ENCODE peak calls at places on chromosomes 16 and 17, in seven cellular contexts. One of them, this sample, is unnamed. For H3K4me1, the result is how much of the 10 kb centered on the place peaks cover.

GRCh38 chr17:61568219-61569072 is 22.6 kb downstream of the NACA2 start:
- DNase-seq in ascending aorta: no peak
- DNase-seq in A549: peak
- DNase-seq in lower lobe of right lung: no peak
- DNase-seq in IMR-90: no peak
- DNase-seq in mesendoderm: no peak
- DNase-seq in CD8-positive, alpha-beta memory T cell: no peak
- DNase-seq in this sample: no peak

GRCh38 chr17:297758-298157 is 54.8 kb downstream of the RPH3AL start:
- DNase-seq in A549: no peak
- DNase-seq in IMR-90: no peak
- DNase-seq in ascending aorta: no peak
- DNase-seq in mesendoderm: no peak
- DNase-seq in lower lobe of right lung: peak
- DNase-seq in CD8-positive, alpha-beta memory T cell: no peak
- DNase-seq in this sample: no peak

GRCh38 chr17:81483085-81483861 is 29.3 kb downstream of the ACTG1 start:
- DNase-seq in A549: no peak
- DNase-seq in lower lobe of right lung: no peak
- DNase-seq in ascending aorta: no peak
- DNase-seq in CD8-positive, alpha-beta memory T cell: no peak
- DNase-seq in IMR-90: no peak
- DNase-seq in mesendoderm: no peak
- DNase-seq in this sample: peak

GRCh38 chr16:25027781-25028180 is 12.6 kb upstream of the ARHGAP17 start:
- DNase-seq in CD8-positive, alpha-beta memory T cell: no peak
- DNase-seq in lower lobe of right lung: no peak
- DNase-seq in ascending aorta: no peak
- DNase-seq in A549: no peak
- DNase-seq in IMR-90: no peak
- DNase-seq in mesendoderm: no peak
- DNase-seq in this sample: no peak

GRCh38 chr17:75490173-75490743 is 25.1 kb downstream of the CASKIN2 start:
- DNase-seq in A549: no peak
- DNase-seq in CD8-positive, alpha-beta memory T cell: no peak
- DNase-seq in mesendoderm: no peak
- DNase-seq in ascending aorta: no peak
- DNase-seq in IMR-90: no peak
- DNase-seq in lower lobe of right lung: no peak
- DNase-seq in this sample: peak

GRCh38 chr16:8753411-8754054 is 43.9 kb downstream of the TMEM186 start:
- DNase-seq in lower lobe of right lung: no peak
- DNase-seq in A549: no peak
- DNase-seq in CD8-positive, alpha-beta memory T cell: no peak
- DNase-seq in ascending aorta: no peak
- DNase-seq in IMR-90: no peak
- DNase-seq in mesendoderm: no peak
- DNase-seq in this sample: no peak

GRCh38 chr17:38873646-38874380 is 4.0 kb downstream of the LASP1 start:
- DNase-seq in ascending aorta: no peak
- DNase-seq in mesendoderm: no peak
- DNase-seq in IMR-90: no peak
- DNase-seq in lower lobe of right lung: no peak
- DNase-seq in CD8-positive, alpha-beta memory T cell: no peak
- DNase-seq in A549: peak
- DNase-seq in this sample: peak

GRCh38 chr17:15261063-15261817 is 3.9 kb downstream of the PMP22 start:
- DNase-seq in ascending aorta: no peak
- DNase-seq in mesendoderm: peak
- DNase-seq in IMR-90: peak
- DNase-seq in lower lobe of right lung: peak
- DNase-seq in CD8-positive, alpha-beta memory T cell: no peak
- DNase-seq in A549: peak
- DNase-seq in this sample: peak

GRCh38 chr16:57536306-57537193 is at the start of gene CCDC102A:
- DNase-seq in lower lobe of right lung: peak
- DNase-seq in mesendoderm: peak
- DNase-seq in A549: no peak
- DNase-seq in ascending aorta: no peak
- DNase-seq in CD8-positive, alpha-beta memory T cell: peak
- DNase-seq in IMR-90: no peak
- DNase-seq in this sample: no peak

GRCh38 chr17:49390548-49391324 is 23.9 kb downstream of the PHB1 start:
- DNase-seq in A549: no peak
- DNase-seq in lower lobe of right lung: peak
- DNase-seq in IMR-90: no peak
- DNase-seq in CD8-positive, alpha-beta memory T cell: no peak
- DNase-seq in ascending aorta: no peak
- DNase-seq in mesendoderm: no peak
- DNase-seq in this sample: peak

GRCh38 chr17:50693041-50693682 is 14.6 kb downstream of the ANKRD40 start:
- DNase-seq in CD8-positive, alpha-beta memory T cell: no peak
- DNase-seq in A549: peak
- DNase-seq in mesendoderm: no peak
- DNase-seq in ascending aorta: no peak
- DNase-seq in lower lobe of right lung: no peak
- DNase-seq in IMR-90: peak
- DNase-seq in this sample: no peak

GRCh38 chr16:81401035-81401950 is 43.3 kb upstream of the CMIP start:
- DNase-seq in A549: peak
- DNase-seq in mesendoderm: no peak
- DNase-seq in ascending aorta: no peak
- DNase-seq in CD8-positive, alpha-beta memory T cell: no peak
- DNase-seq in IMR-90: peak
- DNase-seq in lower lobe of right lung: no peak
- DNase-seq in this sample: peak

GRCh38 chr17:17837380-17837821 is 615 bp upstream of the SREBF1 start:
- DNase-seq in IMR-90: peak
- DNase-seq in A549: peak
- DNase-seq in lower lobe of right lung: no peak
- DNase-seq in CD8-positive, alpha-beta memory T cell: no peak
- DNase-seq in mesendoderm: peak
- DNase-seq in ascending aorta: no peak
- DNase-seq in this sample: no peak

GRCh38 chr17:45221081-45221996 is at the start of gene FMNL1:
- DNase-seq in A549: no peak
- DNase-seq in IMR-90: no peak
- DNase-seq in lower lobe of right lung: peak
- DNase-seq in mesendoderm: no peak
- DNase-seq in CD8-positive, alpha-beta memory T cell: peak
- DNase-seq in ascending aorta: no peak
- DNase-seq in this sample: peak

GRCh38 chr17:39538875-39539274 is 68.8 kb downstream of the NEUROD2 start:
- DNase-seq in IMR-90: peak
- DNase-seq in CD8-positive, alpha-beta memory T cell: no peak
- DNase-seq in mesendoderm: no peak
- DNase-seq in ascending aorta: no peak
- DNase-seq in lower lobe of right lung: no peak
- DNase-seq in A549: no peak
- DNase-seq in this sample: no peak

GRCh38 chr17:50037321-50038107 is 18.4 kb upstream of the ITGA3 start:
- DNase-seq in lower lobe of right lung: peak
- DNase-seq in ascending aorta: peak
- DNase-seq in IMR-90: peak
- DNase-seq in A549: no peak
- DNase-seq in CD8-positive, alpha-beta memory T cell: no peak
- DNase-seq in mesendoderm: no peak
- DNase-seq in this sample: peak

GRCh38 chr16:79717324-79717848 is 116.8 kb upstream of the MAF start:
- DNase-seq in mesendoderm: peak
- DNase-seq in lower lobe of right lung: no peak
- DNase-seq in ascending aorta: no peak
- DNase-seq in CD8-positive, alpha-beta memory T cell: no peak
- DNase-seq in A549: no peak
- DNase-seq in IMR-90: no peak
- DNase-seq in this sample: no peak

GRCh38 chr16:715448-716249 is 731 bp downstream of the METRN start:
- DNase-seq in ascending aorta: no peak
- DNase-seq in CD8-positive, alpha-beta memory T cell: no peak
- DNase-seq in lower lobe of right lung: no peak
- DNase-seq in IMR-90: no peak
- DNase-seq in mesendoderm: peak
- DNase-seq in A549: no peak
- DNase-seq in this sample: no peak

GRCh38 chr17:13074026-13074425 is 56.2 kb upstream of the ELAC2 start:
- DNase-seq in mesendoderm: no peak
- DNase-seq in ascending aorta: no peak
- DNase-seq in CD8-positive, alpha-beta memory T cell: no peak
- DNase-seq in IMR-90: peak
- DNase-seq in A549: no peak
- DNase-seq in lower lobe of right lung: no peak
- DNase-seq in this sample: no peak

GRCh38 chr17:36498155-36498554 is 11.7 kb downstream of the ZNHIT3 start:
- DNase-seq in ascending aorta: no peak
- DNase-seq in CD8-positive, alpha-beta memory T cell: no peak
- DNase-seq in mesendoderm: no peak
- DNase-seq in IMR-90: no peak
- DNase-seq in lower lobe of right lung: no peak
- DNase-seq in A549: no peak
- DNase-seq in this sample: no peak

GRCh38 chr17:1779571-1780074 is 17.8 kb downstream of the SERPINF1 start:
- DNase-seq in lower lobe of right lung: peak
- DNase-seq in mesendoderm: no peak
- DNase-seq in ascending aorta: no peak
- DNase-seq in A549: no peak
- DNase-seq in IMR-90: peak
- DNase-seq in CD8-positive, alpha-beta memory T cell: no peak
- DNase-seq in this sample: peak

DNA sequence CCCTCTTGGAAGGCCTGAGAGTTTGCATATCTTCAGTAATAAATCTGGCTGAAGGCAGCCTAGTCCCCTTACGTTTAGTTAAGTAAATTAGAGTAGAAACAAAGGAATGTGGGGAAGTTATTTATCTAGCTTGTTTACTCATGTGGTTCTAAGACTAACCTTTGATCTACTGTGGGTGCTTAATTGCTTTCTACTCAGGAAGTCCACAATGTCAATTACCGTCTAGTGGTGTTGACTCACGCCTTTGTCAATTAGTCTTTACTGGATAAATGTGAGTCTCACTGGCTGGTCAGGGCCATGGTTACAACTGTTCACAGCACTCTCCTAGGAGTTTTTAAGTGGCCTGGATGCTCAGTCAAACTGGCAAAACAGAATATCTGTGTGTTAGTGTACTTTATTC is 2338.4 kb downstream of the TP53TG3F start:
- DNase-seq in ascending aorta: no peak
- DNase-seq in lower lobe of right lung: no peak
- DNase-seq in CD8-positive, alpha-beta memory T cell: no peak
- DNase-seq in mesendoderm: no peak
- DNase-seq in A549: no peak
- DNase-seq in IMR-90: no peak
- DNase-seq in this sample: no peak
- H3K4me1 ChIP-seq in ascending aorta: under half
- H3K4me1 ChIP-seq in lower lobe of right lung: under half
- H3K4me1 ChIP-seq in CD8-positive, alpha-beta memory T cell: under half
- H3K4me1 ChIP-seq in mesendoderm: under half
- H3K4me1 ChIP-seq in A549: under half
- H3K4me1 ChIP-seq in IMR-90: under half
- H3K4me1 ChIP-seq in this sample: under half

DNA sequence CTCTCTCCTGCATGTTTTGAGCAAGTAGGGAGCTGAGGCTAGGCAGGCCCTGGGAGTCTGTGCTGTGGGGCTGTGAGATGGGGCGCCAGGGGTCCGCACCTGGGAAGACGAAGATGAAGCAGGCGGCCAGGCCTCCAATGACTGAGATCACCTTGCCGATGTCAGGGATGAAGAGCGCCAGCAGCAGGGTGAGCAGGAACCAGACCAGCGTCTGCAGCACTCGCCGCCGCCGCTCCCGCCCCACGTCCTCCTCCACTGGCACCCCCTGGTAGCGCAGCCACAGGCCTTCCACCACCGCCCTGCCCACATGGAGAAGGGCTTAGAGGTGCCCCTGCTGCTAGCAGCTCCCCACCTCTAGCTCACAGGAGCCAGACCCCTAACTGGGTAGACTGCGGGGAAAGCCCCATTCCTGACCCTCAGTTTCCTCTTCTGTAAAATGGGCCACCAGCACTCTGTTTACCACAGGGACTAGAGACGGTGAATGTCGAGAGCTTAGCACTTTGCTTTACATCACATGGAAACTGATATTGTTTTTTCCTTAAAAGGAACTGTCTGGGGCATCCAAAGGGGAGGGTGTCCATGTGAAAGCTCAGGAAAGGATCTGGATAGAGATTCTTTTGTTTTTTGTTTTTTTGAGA is 13.5 kb downstream of the SLC38A7 start:
- DNase-seq in ascending aorta: no peak
- DNase-seq in CD8-positive, alpha-beta memory T cell: no peak
- DNase-seq in lower lobe of right lung: no peak
- DNase-seq in A549: no peak
- DNase-seq in mesendoderm: no peak
- DNase-seq in IMR-90: no peak
- DNase-seq in this sample: no peak
- H3K4me1 ChIP-seq in ascending aorta: under half
- H3K4me1 ChIP-seq in CD8-positive, alpha-beta memory T cell: under half
- H3K4me1 ChIP-seq in lower lobe of right lung: under half
- H3K4me1 ChIP-seq in A549: under half
- H3K4me1 ChIP-seq in mesendoderm: under half
- H3K4me1 ChIP-seq in IMR-90: under half
- H3K4me1 ChIP-seq in this sample: under half

GRCh38 chr17:16517477-16517876 is 25.5 kb upstream of the LRRC75A start:
- DNase-seq in CD8-positive, alpha-beta memory T cell: no peak
- DNase-seq in IMR-90: no peak
- DNase-seq in mesendoderm: no peak
- DNase-seq in lower lobe of right lung: no peak
- DNase-seq in A549: no peak
- DNase-seq in ascending aorta: no peak
- DNase-seq in this sample: no peak
- H3K4me1 ChIP-seq in CD8-positive, alpha-beta memory T cell: under half
- H3K4me1 ChIP-seq in IMR-90: under half
- H3K4me1 ChIP-seq in mesendoderm: under half
- H3K4me1 ChIP-seq in lower lobe of right lung: under half
- H3K4me1 ChIP-seq in A549: under half
- H3K4me1 ChIP-seq in ascending aorta: under half
- H3K4me1 ChIP-seq in this sample: under half

DNA sequence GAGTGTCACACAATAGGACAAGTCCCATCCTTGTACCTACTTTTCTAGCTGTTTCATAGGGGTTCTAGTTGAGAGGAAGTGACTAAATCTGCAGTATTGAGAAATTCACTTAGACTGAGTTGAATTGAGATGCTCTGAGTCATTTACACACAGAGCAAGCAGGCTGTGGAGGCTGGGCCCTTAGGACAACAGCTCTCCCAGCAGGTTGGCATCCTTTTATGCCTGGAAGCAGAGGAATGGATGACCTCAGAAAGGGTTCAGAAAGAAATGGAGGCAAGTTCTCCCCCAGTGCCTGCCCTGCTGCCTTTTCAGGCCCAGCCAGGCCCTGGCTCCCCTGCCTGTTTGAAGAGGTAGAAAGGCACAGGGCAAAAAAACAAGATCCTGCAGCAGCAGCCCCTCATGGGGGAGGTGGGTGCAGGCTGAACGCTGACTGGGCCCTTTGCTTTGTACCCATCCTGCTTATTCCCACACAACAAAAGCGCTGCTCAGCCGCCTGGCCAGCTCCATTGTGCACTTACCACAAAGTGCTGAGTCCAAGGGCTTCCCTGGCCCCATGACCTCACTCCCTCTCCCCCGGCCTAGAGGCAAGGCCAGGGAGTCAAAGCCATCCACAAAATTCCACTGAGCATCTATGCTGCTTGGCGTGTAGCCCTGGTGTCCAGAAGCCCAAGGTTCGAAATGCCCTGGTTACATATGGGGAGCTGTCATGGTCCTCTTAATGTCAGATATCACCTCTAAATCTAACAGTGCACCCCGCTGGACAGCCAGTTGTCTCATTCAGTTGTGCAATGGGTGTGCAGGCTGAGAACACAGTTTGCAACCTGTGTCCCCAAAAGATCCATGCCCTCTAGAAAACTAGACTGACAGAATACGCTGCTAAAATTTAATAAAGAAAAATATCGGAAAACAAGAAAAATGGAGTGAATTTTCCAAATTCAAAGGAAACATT is 5.4 kb upstream of the CRYBA1 start:
- DNase-seq in A549: peak
- DNase-seq in ascending aorta: peak
- DNase-seq in IMR-90: peak
- DNase-seq in CD8-positive, alpha-beta memory T cell: no peak
- DNase-seq in mesendoderm: peak
- DNase-seq in lower lobe of right lung: no peak
- DNase-seq in this sample: no peak
- H3K4me1 ChIP-seq in A549: under half
- H3K4me1 ChIP-seq in ascending aorta: under half
- H3K4me1 ChIP-seq in IMR-90: under half
- H3K4me1 ChIP-seq in CD8-positive, alpha-beta memory T cell: under half
- H3K4me1 ChIP-seq in mesendoderm: under half
- H3K4me1 ChIP-seq in lower lobe of right lung: under half
- H3K4me1 ChIP-seq in this sample: under half